ENCODE peak calls at places on chromosomes 4 and X, in five cellular contexts. One of them, this sample, is unnamed.
A peak's percentile ranks its signal among the peaks of the same experiment; 100 is the strongest.

GRCh38 chr4:34158883-34159282 is 2085.4 kb downstream of the ARAP2 start:
- DNase-seq in non-pigmented ciliary epithelial cell: peak; percentile 13
- DNase-seq in dorsolateral prefrontal cortex: no peak
- DNase-seq in ecto neural progenitor cell: no peak
- DNase-seq in brain microvascular endothelial cell: no peak
- DNase-seq in this sample: no peak

GRCh38 chr4:99156992-99157391 is 12.9 kb upstream of the ADH4 start:
- DNase-seq in non-pigmented ciliary epithelial cell: no peak
- DNase-seq in dorsolateral prefrontal cortex: no peak
- DNase-seq in ecto neural progenitor cell: no peak
- DNase-seq in brain microvascular endothelial cell: no peak
- DNase-seq in this sample: no peak

GRCh38 chr4:186932631-186933150 is 209.0 kb upstream of the FAT1 start:
- DNase-seq in non-pigmented ciliary epithelial cell: no peak
- DNase-seq in dorsolateral prefrontal cortex: no peak
- DNase-seq in ecto neural progenitor cell: no peak
- DNase-seq in brain microvascular endothelial cell: peak; percentile 72
- DNase-seq in this sample: no peak

GRCh38 chr4:84070293-84070692 is 428.8 kb downstream of the NKX6-1 start:
- DNase-seq in non-pigmented ciliary epithelial cell: no peak
- DNase-seq in dorsolateral prefrontal cortex: no peak
- DNase-seq in ecto neural progenitor cell: peak; percentile 61
- DNase-seq in brain microvascular endothelial cell: no peak
- DNase-seq in this sample: no peak

GRCh38 chr4:110615366-110616161 is 7.3 kb downstream of the PITX2 start:
- DNase-seq in non-pigmented ciliary epithelial cell: no peak
- DNase-seq in dorsolateral prefrontal cortex: no peak
- DNase-seq in ecto neural progenitor cell: peak; percentile 76
- DNase-seq in brain microvascular endothelial cell: no peak
- DNase-seq in this sample: no peak

GRCh38 chr4:121344128-121344527 is 36.7 kb downstream of the QRFPR start:
- DNase-seq in non-pigmented ciliary epithelial cell: no peak
- DNase-seq in dorsolateral prefrontal cortex: no peak
- DNase-seq in ecto neural progenitor cell: no peak
- DNase-seq in brain microvascular endothelial cell: no peak
- DNase-seq in this sample: no peak

GRCh38 chr4:84719115-84719514 is 136.2 kb downstream of the CDS1 start:
- DNase-seq in non-pigmented ciliary epithelial cell: no peak
- DNase-seq in dorsolateral prefrontal cortex: no peak
- DNase-seq in ecto neural progenitor cell: no peak
- DNase-seq in brain microvascular endothelial cell: no peak
- DNase-seq in this sample: no peak

GRCh38 chr4:74109894-74110605 is 11.1 kb upstream of the CXCL2 start:
- DNase-seq in non-pigmented ciliary epithelial cell: peak; percentile 83
- DNase-seq in dorsolateral prefrontal cortex: no peak
- DNase-seq in ecto neural progenitor cell: no peak
- DNase-seq in brain microvascular endothelial cell: peak; percentile 91
- DNase-seq in this sample: no peak

GRCh38 chr4:129248621-129249020 is 152.7 kb downstream of the C4orf33 start:
- DNase-seq in non-pigmented ciliary epithelial cell: no peak
- DNase-seq in dorsolateral prefrontal cortex: no peak
- DNase-seq in ecto neural progenitor cell: no peak
- DNase-seq in brain microvascular endothelial cell: no peak
- DNase-seq in this sample: no peak

GRCh38 chr4:185219551-185220344 is 10.3 kb downstream of the SNX25 start:
- DNase-seq in non-pigmented ciliary epithelial cell: no peak
- DNase-seq in dorsolateral prefrontal cortex: no peak
- DNase-seq in ecto neural progenitor cell: no peak
- DNase-seq in brain microvascular endothelial cell: peak; percentile 44
- DNase-seq in this sample: peak; percentile 61

GRCh38 chr4:107213410-107213809 is 177.3 kb upstream of the DKK2 start:
- DNase-seq in non-pigmented ciliary epithelial cell: no peak
- DNase-seq in dorsolateral prefrontal cortex: no peak
- DNase-seq in ecto neural progenitor cell: no peak
- DNase-seq in brain microvascular endothelial cell: no peak
- DNase-seq in this sample: no peak

GRCh38 chrX:22165732-22166457 is 106.8 kb upstream of the CBLL2 start:
- DNase-seq in non-pigmented ciliary epithelial cell: no peak
- DNase-seq in dorsolateral prefrontal cortex: no peak
- DNase-seq in ecto neural progenitor cell: no peak
- DNase-seq in brain microvascular endothelial cell: peak; percentile 27
- DNase-seq in this sample: no peak

This sample was measured in caudate nucleus.